ENCODE peak calls at places on chromosome 4, in seven cellular contexts. M is fibroblast of the conjunctiva; D is uterus; A is NCI-H82; V is CD8-positive, alpha-beta memory T cell; C is LHCN-M2; W is cardiac muscle cell. R is an unnamed sample.

GRCh38 chr4:72365016-72365415 is 204.0 kb downstream of the ADAMTS3 start:
- DNase-seq in M (no peak), D (no peak), A (no peak), V (no peak), C (no peak), W (no peak), R (no peak)

GRCh38 chr4:40702137-40702799 is 47.5 kb upstream of the NSUN7 start:
- DNase-seq in M (no peak), D (no peak), A (no peak), V (no peak), C (no peak), W (no peak), R (no peak)

GRCh38 chr4:88497859-88498409 is 25.6 kb downstream of the PYURF start:
- DNase-seq in M (no peak), D (no peak), A (no peak), V (no peak), C (no peak), W (no peak), R (no peak)

GRCh38 chr4:94406668-94407437 is 44.9 kb upstream of the PDLIM5 start:
- DNase-seq in M (peak), D (peak), A (peak), V (peak), C (peak), W (peak), R (peak)

GRCh38 chr4:18020145-18020670 is 1.3 kb downstream of the LCORL start:
- DNase-seq in M (no peak), D (no peak), A (peak), V (peak), C (peak), W (peak), R (peak)

GRCh38 chr4:53997901-53998300 is 66.5 kb downstream of the CHIC2 start:
- DNase-seq in M (no peak), D (no peak), A (no peak), V (no peak), C (no peak), W (no peak), R (no peak)

GRCh38 chr4:98938386-98938785 is 9.5 kb upstream of the EIF4E start:
- DNase-seq in M (no peak), D (no peak), A (no peak), V (no peak), C (peak), W (peak), R (no peak)

GRCh38 chr4:76969493-76969892 is 19.9 kb downstream of the SEPTIN11 start:
- DNase-seq in M (no peak), D (no peak), A (no peak), V (no peak), C (no peak), W (no peak), R (no peak)

GRCh38 chr4:101155368-101155767 is 192.0 kb downstream of the PPP3CA start:
- DNase-seq in M (no peak), D (no peak), A (no peak), V (no peak), C (peak), W (no peak), R (no peak)

GRCh38 chr4:25925486-25926201 is 11.6 kb downstream of the SMIM20 start:
- DNase-seq in M (no peak), D (no peak), A (peak), V (no peak), C (peak), W (peak), R (peak)

GRCh38 chr4:5547651-5548249 is 160.6 kb downstream of the EVC2 start:
- DNase-seq in M (no peak), D (no peak), A (no peak), V (no peak), C (no peak), W (no peak), R (no peak)

GRCh38 chr4:24807611-24808010 is 12.2 kb downstream of the SOD3 start:
- DNase-seq in M (no peak), D (no peak), A (no peak), V (no peak), C (no peak), W (no peak), R (no peak)

GRCh38 chr4:102869569-102870227 is 906 bp downstream of the CISD2 start:
- DNase-seq in M (no peak), D (no peak), A (peak), V (no peak), C (no peak), W (no peak), R (no peak)

GRCh38 chr4:102614801-102615200 is 113.6 kb downstream of the NFKB1 start:
- DNase-seq in M (no peak), D (no peak), A (no peak), V (peak), C (no peak), W (no peak), R (no peak)

GRCh38 chr4:176988226-176988625 is 195.5 kb upstream of the VEGFC start:
- DNase-seq in M (peak), D (no peak), A (peak), V (no peak), C (peak), W (peak), R (no peak)

GRCh38 chr4:148962539-148963290 is 520.5 kb upstream of the NR3C2 start:
- DNase-seq in M (no peak), D (no peak), A (no peak), V (no peak), C (peak), W (no peak), R (no peak)

GRCh38 chr4:8114456-8115202 is 44.0 kb downstream of the ABLIM2 start:
- DNase-seq in M (no peak), D (no peak), A (no peak), V (no peak), C (no peak), W (no peak), R (no peak)

GRCh38 chr4:16461362-16461761 is 235.1 kb upstream of the TAPT1 start:
- DNase-seq in M (no peak), D (no peak), A (no peak), V (no peak), C (no peak), W (no peak), R (no peak)